ENCODE peak calls at places on chromosomes 7 and 10, in four cellular contexts. R, K, S and J are unnamed samples.

GRCh38 chr10:14705548-14706234 is 69.0 kb downstream of the FAM107B start:
- DNase-seq in R (no peak), K (no peak), S (peak), J (no peak)

GRCh38 chr7:35652124-35652523 is 42.8 kb downstream of the HERPUD2 start:
- DNase-seq in R (no peak), K (no peak), S (no peak), J (no peak)

GRCh38 chr10:7409045-7409731 is 1.6 kb downstream of the SFMBT2 start:
- DNase-seq in R (peak), K (peak), S (peak), J (peak)

GRCh38 chr10:36574212-36574611 is 551.2 kb upstream of the ANKRD30A start:
- DNase-seq in R (no peak), K (no peak), S (no peak), J (no peak)

GRCh38 chr10:43102063-43102828 is 25.4 kb downstream of the RET start:
- DNase-seq in R (no peak), K (no peak), S (no peak), J (no peak)

GRCh38 chr10:5856701-5857004 is 33.0 kb downstream of the ANKRD16 start:
- DNase-seq in R (no peak), K (no peak), S (no peak), J (no peak)

GRCh38 chr7:45160374-45160773 is 2.8 kb downstream of the RAMP3 start:
- DNase-seq in R (no peak), K (peak), S (no peak), J (peak)

GRCh38 chr10:88992945-88993537 is 2.4 kb downstream of the FAS start:
- DNase-seq in R (no peak), K (no peak), S (no peak), J (no peak)

GRCh38 chr10:124127965-124128810 is 34.8 kb upstream of the CHST15 start:
- DNase-seq in R (no peak), K (no peak), S (no peak), J (no peak)

GRCh38 chr7:42071372-42072261 is 165.4 kb downstream of the GLI3 start:
- DNase-seq in R (no peak), K (no peak), S (no peak), J (no peak)

GRCh38 chr10:111303887-111304286 is 227.1 kb downstream of the ADRA2A start:
- DNase-seq in R (no peak), K (no peak), S (no peak), J (no peak)

GRCh38 chr7:12594122-12594897 is 23.8 kb downstream of the SCIN start:
- DNase-seq in R (no peak), K (no peak), S (no peak), J (no peak)

GRCh38 chr7:151311294-151311864 is 30.2 kb upstream of the NUB1 start:
- DNase-seq in R (no peak), K (no peak), S (peak), J (no peak)

GRCh38 chr7:128217972-128218652 is 23.0 kb upstream of the LEP start:
- DNase-seq in R (no peak), K (peak), S (no peak), J (no peak)

GRCh38 chr7:19982841-19983835 is 209.7 kb upstream of the TMEM196 start:
- DNase-seq in R (peak), K (no peak), S (peak), J (no peak)

GRCh38 chr10:17326377-17326776 is 98.3 kb downstream of the VIM start:
- DNase-seq in R (no peak), K (no peak), S (no peak), J (no peak)

GRCh38 chr10:14936584-14936983 is 17.3 kb downstream of the DCLRE1C start:
- DNase-seq in R (no peak), K (no peak), S (no peak), J (no peak)

GRCh38 chr7:48312151-48312550 is 140.9 kb downstream of the ABCA13 start:
- DNase-seq in R (no peak), K (no peak), S (no peak), J (no peak)

GRCh38 chr10:103653581-103654020 is 160.1 kb downstream of the NEURL1 start:
- DNase-seq in R (peak), K (no peak), S (no peak), J (no peak)

GRCh38 chr7:75637854-75638606 is 100.7 kb downstream of the HIP1 start:
- DNase-seq in R (no peak), K (peak), S (no peak), J (no peak)

GRCh38 chr7:87567052-87567451 is 33.6 kb downstream of the ABCB1 start:
- DNase-seq in R (no peak), K (no peak), S (no peak), J (no peak)

GRCh38 chr10:103553743-103554487 is 60.4 kb downstream of the NEURL1 start:
- DNase-seq in R (no peak), K (no peak), S (no peak), J (no peak)

GRCh38 chr7:72063325-72063724 is 348.8 kb downstream of the CALN1 start:
- DNase-seq in R (no peak), K (no peak), S (no peak), J (no peak)

GRCh38 chr10:75058142-75058541 is 53.3 kb upstream of the SAMD8 start:
- DNase-seq in R (no peak), K (no peak), S (no peak), J (no peak)

GRCh38 chr7:98800996-98801395 is 68.8 kb downstream of the TMEM130 start:
- DNase-seq in R (no peak), K (no peak), S (no peak), J (no peak)

GRCh38 chr10:79453392-79453791 is 8.0 kb upstream of the ZCCHC24 start:
- DNase-seq in R (no peak), K (no peak), S (no peak), J (no peak)

GRCh38 chr7:133961724-133962123 is 165.4 kb upstream of the LRGUK start:
- DNase-seq in R (no peak), K (no peak), S (no peak), J (no peak)

GRCh38 chr10:97522937-97523336 is 24.2 kb downstream of the UBTD1 start:
- DNase-seq in R (no peak), K (no peak), S (no peak), J (no peak)

GRCh38 chr10:97520978-97521761 is 22.4 kb downstream of the UBTD1 start:
- DNase-seq in R (no peak), K (no peak), S (no peak), J (no peak)

GRCh38 chr10:97525683-97526110 is 27.0 kb downstream of the UBTD1 start:
- DNase-seq in R (no peak), K (no peak), S (no peak), J (no peak)

GRCh38 chr10:97522071-97522470 is 23.3 kb downstream of the UBTD1 start:
- DNase-seq in R (no peak), K (no peak), S (no peak), J (no peak)

DNA sequence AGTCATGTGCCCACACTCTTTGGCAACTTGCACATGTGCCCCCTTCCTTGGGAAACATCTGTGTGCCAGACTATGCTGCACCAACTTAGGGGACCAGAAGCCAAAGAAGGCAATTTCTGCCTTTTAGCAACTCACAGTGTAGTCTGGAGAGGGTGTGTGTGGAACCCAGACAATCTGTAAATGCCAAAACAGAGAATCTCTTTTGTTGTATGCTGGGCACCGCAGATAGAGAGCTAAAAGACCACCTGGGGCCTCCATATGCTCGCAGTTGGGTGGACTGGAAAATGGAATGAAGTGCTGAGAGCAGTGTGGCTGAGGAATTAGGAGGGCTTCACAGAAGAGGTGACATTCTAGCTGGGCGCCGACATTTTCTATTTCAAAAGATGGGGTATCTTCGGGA is 26.4 kb downstream of the UBTD1 start:
- DNase-seq in R (no peak), K (no peak), S (no peak), J (no peak)
- TF ChIP-seq POLR2AphosphoS5 in R (no peak), K (no peak), S (no peak), J (no peak)

GRCh38 chr7:5634107-5634950 is 147.1 kb downstream of the RNF216 start:
- DNase-seq in R (peak), K (peak), S (peak), J (no peak)
- TF ChIP-seq POLR2AphosphoS5 in R (peak), K (peak), S (no peak), J (no peak)

GRCh38 chr7:149714910-149715471 is 58.4 kb downstream of the ZNF467 start:
- DNase-seq in R (peak), K (no peak), S (no peak), J (no peak)
- TF ChIP-seq POLR2AphosphoS5 in R (no peak), K (no peak), S (no peak), J (no peak)

GRCh38 chr10:48595533-48595932 is 9.3 kb downstream of the ARHGAP22 start:
- DNase-seq in R (no peak), K (no peak), S (no peak), J (no peak)
- TF ChIP-seq POLR2AphosphoS5 in R (no peak), K (no peak), S (no peak), J (no peak)

GRCh38 chr7:8147004-8147403 is 115.0 kb downstream of the ICA1 start:
- DNase-seq in R (no peak), K (no peak), S (no peak), J (no peak)
- TF ChIP-seq POLR2AphosphoS5 in R (no peak), K (no peak), S (no peak), J (no peak)

DNA sequence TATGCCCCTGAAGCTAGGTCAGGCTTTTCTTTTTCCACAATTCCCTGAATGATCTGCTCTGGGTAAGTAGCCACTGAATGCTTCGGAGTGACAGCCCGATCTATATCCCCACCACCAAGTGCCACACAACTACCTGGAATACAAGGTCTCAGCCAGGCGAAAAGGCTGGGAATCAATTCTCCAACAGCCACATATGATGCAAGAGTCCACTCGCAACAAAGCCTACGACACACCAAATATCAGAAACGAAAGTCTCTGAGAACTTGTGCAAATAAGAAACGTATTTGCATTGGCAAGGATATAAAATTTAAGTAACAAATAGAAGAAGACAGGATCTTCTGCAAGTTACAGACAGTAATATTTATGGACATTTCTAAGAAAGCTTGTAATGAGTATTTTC is 5.7 kb downstream of the HIPK2 start:
- DNase-seq in R (no peak), K (no peak), S (no peak), J (no peak)
- TF ChIP-seq POLR2AphosphoS5 in R (no peak), K (no peak), S (no peak), J (no peak)

DNA sequence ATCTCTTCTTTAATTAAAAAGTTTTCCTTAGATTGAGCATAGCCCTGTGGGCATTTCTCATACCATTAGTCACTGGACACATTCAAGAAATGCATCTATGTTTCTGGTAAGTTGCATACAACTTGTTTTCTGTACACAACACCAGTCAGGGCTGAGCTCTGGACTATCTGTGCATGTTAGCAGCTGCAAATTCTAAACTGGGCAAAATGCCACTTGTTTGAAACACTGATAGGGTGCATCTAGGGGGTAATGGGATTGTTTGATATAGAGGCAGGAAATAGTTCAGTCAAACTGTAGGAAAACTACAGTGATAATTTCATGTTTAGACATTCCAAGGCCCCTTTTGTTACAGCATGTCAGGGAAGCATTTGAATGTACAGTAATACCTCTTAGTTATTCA is 145.6 kb upstream of the NPY start:
- DNase-seq in R (no peak), K (peak), S (no peak), J (no peak)
- TF ChIP-seq POLR2AphosphoS5 in R (no peak), K (no peak), S (no peak), J (no peak)